ENCODE peak calls at places on chromosomes 16 and 17, in eight cellular contexts. Y is H9; L is central memory CD8-positive, alpha-beta T cell; I is AG20443; X is NCI-H1417; V is HEK293T; O is EL; S is psoas muscle. C is an unnamed sample.

GRCh38 chr17:40648326-40648968 is 829 bp upstream of the SMARCE1 start:
- DNase-seq in Y (no peak), L (no peak), I (no peak), X (peak), V (peak), O (no peak), S (no peak), C (peak)

GRCh38 chr17:8345052-8345690 is 5.5 kb downstream of the ODF4 start:
- DNase-seq in Y (peak), L (no peak), I (no peak), X (no peak), V (no peak), O (no peak), S (no peak), C (no peak)

GRCh38 chr16:84913315-84913714 is 93.5 kb downstream of the CRISPLD2 start:
- DNase-seq in Y (no peak), L (no peak), I (no peak), X (no peak), V (no peak), O (no peak), S (peak), C (no peak)

GRCh38 chr17:40301315-40301714 is 7.7 kb upstream of the RARA start:
- DNase-seq in Y (no peak), L (no peak), I (no peak), X (peak), V (no peak), O (no peak), S (no peak), C (no peak)

GRCh38 chr17:2058521-2059124 is 3.7 kb downstream of the HIC1 start:
- DNase-seq in Y (peak), L (peak), I (no peak), X (no peak), V (peak), O (no peak), S (peak), C (no peak)

GRCh38 chr17:49162866-49163265 is 30.3 kb downstream of the B4GALNT2 start:
- DNase-seq in Y (no peak), L (no peak), I (no peak), X (no peak), V (no peak), O (no peak), S (no peak), C (no peak)

GRCh38 chr17:68391561-68392268 is 65.6 kb downstream of the WIPI1 start:
- DNase-seq in Y (no peak), L (no peak), I (peak), X (no peak), V (no peak), O (no peak), S (no peak), C (no peak)

GRCh38 chr17:77496831-77497577 is 356.2 kb downstream of the SEC14L1 start:
- DNase-seq in Y (no peak), L (no peak), I (no peak), X (no peak), V (no peak), O (no peak), S (no peak), C (no peak)

GRCh38 chr17:13575922-13576419 is 25.8 kb downstream of the HS3ST3A1 start:
- DNase-seq in Y (peak), L (no peak), I (no peak), X (no peak), V (no peak), O (no peak), S (no peak), C (no peak)

GRCh38 chr16:57303021-57303909 is 18.8 kb upstream of the PLLP start:
- DNase-seq in Y (no peak), L (no peak), I (no peak), X (no peak), V (no peak), O (no peak), S (no peak), C (no peak)

GRCh38 chr17:29972277-29972676 is 30.8 kb downstream of the EFCAB5 start:
- DNase-seq in Y (no peak), L (no peak), I (no peak), X (peak), V (no peak), O (no peak), S (no peak), C (no peak)

GRCh38 chr17:49676276-49676868 is 1.5 kb downstream of the SPOP start:
- DNase-seq in Y (no peak), L (no peak), I (peak), X (peak), V (no peak), O (peak), S (no peak), C (peak)

GRCh38 chr17:36069131-36069530 is 5.1 kb downstream of the CCL18 start:
- DNase-seq in Y (no peak), L (no peak), I (no peak), X (no peak), V (no peak), O (no peak), S (no peak), C (no peak)

GRCh38 chr17:42519546-42520444 is 16.2 kb upstream of the NAGLU start:
- DNase-seq in Y (peak), L (no peak), I (peak), X (no peak), V (no peak), O (peak), S (peak), C (peak)

GRCh38 chr17:74780443-74781238 is 4.5 kb upstream of the NAT9 start:
- DNase-seq in Y (peak), L (no peak), I (no peak), X (peak), V (peak), O (peak), S (no peak), C (no peak)

GRCh38 chr16:76108460-76108859 is 168.7 kb upstream of the CNTNAP4 start:
- DNase-seq in Y (no peak), L (no peak), I (no peak), X (no peak), V (no peak), O (no peak), S (no peak), C (no peak)

GRCh38 chr17:21098934-21099687 is 27.7 kb upstream of the DHRS7B start:
- DNase-seq in Y (peak), L (peak), I (peak), X (peak), V (peak), O (peak), S (peak), C (peak)

GRCh38 chr17:82217530-82218204 is 5.0 kb upstream of the CCDC57 start:
- DNase-seq in Y (no peak), L (no peak), I (peak), X (no peak), V (no peak), O (peak), S (peak), C (no peak)

GRCh38 chr16:4414187-4414909 is 2.0 kb downstream of the CORO7 start:
- DNase-seq in Y (no peak), L (peak), I (no peak), X (peak), V (no peak), O (no peak), S (no peak), C (no peak)

GRCh38 chr16:79449067-79449466 is 151.5 kb downstream of the MAF start:
- DNase-seq in Y (no peak), L (no peak), I (no peak), X (no peak), V (no peak), O (no peak), S (no peak), C (no peak)

GRCh38 chr17:45985447-45985846 is 13.6 kb upstream of the STH start:
- DNase-seq in Y (no peak), L (no peak), I (no peak), X (no peak), V (no peak), O (no peak), S (no peak), C (no peak)

GRCh38 chr17:47694818-47695663 is 1.1 kb downstream of the TBKBP1 start:
- DNase-seq in Y (peak), L (no peak), I (peak), X (peak), V (no peak), O (peak), S (peak), C (no peak)

GRCh38 chr16:1035066-1035415 is 37.5 kb upstream of the SSTR5 start:
- DNase-seq in Y (no peak), L (no peak), I (no peak), X (no peak), V (no peak), O (no peak), S (no peak), C (no peak)

GRCh38 chr16:31407406-31407805 is 14.3 kb downstream of the ITGAD start:
- DNase-seq in Y (no peak), L (no peak), I (no peak), X (no peak), V (no peak), O (no peak), S (no peak), C (no peak)

GRCh38 chr17:40530988-40531971 is 29.9 kb upstream of the TNS4 start:
- DNase-seq in Y (no peak), L (no peak), I (no peak), X (no peak), V (no peak), O (no peak), S (no peak), C (no peak)

C was measured in neuronal stem cell.